ENCODE peak calls at places on chromosomes 2 and 18, in six cellular contexts. U is suprapubic skin, L is astrocyte of the spinal cord, M is NB4, B is fibroblast of lung, P is tibial artery. Y is an unnamed sample.
A peak's percentile ranks its signal among the peaks of the same experiment; 100 is the strongest.

GRCh38 chr2:48479923-48480322 is 50.0 kb upstream of the STON1 start:
- DNase-seq in U (no peak), L (no peak), M (no peak), B (peak; percentile 34), P (no peak), Y (no peak)

GRCh38 chr2:195923889-195924288 is 144.7 kb downstream of the DNAH7 start:
- DNase-seq in U (no peak), L (no peak), M (no peak), B (no peak), P (no peak), Y (no peak)

GRCh38 chr2:15357922-15358321 is 203.2 kb downstream of the NBAS start:
- DNase-seq in U (no peak), L (no peak), M (no peak), B (no peak), P (no peak), Y (no peak)

GRCh38 chr2:208142255-208142924 is 3.6 kb downstream of the CRYGB start:
- DNase-seq in U (no peak), L (peak; percentile 14), M (no peak), B (peak; percentile 8), P (no peak), Y (no peak)

GRCh38 chr2:158184001-158184400 is 82.3 kb downstream of the UPP2 start:
- DNase-seq in U (no peak), L (no peak), M (no peak), B (no peak), P (no peak), Y (no peak)

GRCh38 chr2:49616800-49617199 is 462.5 kb upstream of the FSHR start:
- DNase-seq in U (no peak), L (peak; percentile 3), M (peak; percentile 55), B (no peak), P (no peak), Y (no peak)

GRCh38 chr2:174902491-174903242 is 102.5 kb downstream of the CHN1 start:
- DNase-seq in U (no peak), L (no peak), M (no peak), B (peak; percentile 35), P (no peak), Y (no peak)

GRCh38 chr2:28225472-28225915 is 167.2 kb upstream of the FOSL2 start:
- DNase-seq in U (no peak), L (no peak), M (no peak), B (no peak), P (no peak), Y (no peak)

GRCh38 chr2:74915743-74916142 is 42.7 kb upstream of the POLE4 start:
- DNase-seq in U (no peak), L (peak; percentile 60), M (peak; percentile 89), B (no peak), P (no peak), Y (no peak)

GRCh38 chr2:179612108-179612507 is 249.3 kb downstream of the ZNF385B start:
- DNase-seq in U (no peak), L (peak; percentile 55), M (no peak), B (peak; percentile 51), P (no peak), Y (no peak)

GRCh38 chr2:134127496-134127895 is 126.4 kb upstream of the MGAT5 start:
- DNase-seq in U (no peak), L (no peak), M (no peak), B (no peak), P (no peak), Y (no peak)
- H3K4me3 ChIP-seq in U (no peak overlapping the region), L (no peak overlapping the region), M (no peak overlapping the region), B (no peak overlapping the region), P (no peak overlapping the region), Y (no peak overlapping the region)

GRCh38 chr2:157172866-157173578 is 84.5 kb upstream of the GALNT5 start:
- DNase-seq in U (no peak), L (peak; percentile 46), M (no peak), B (peak; percentile 76), P (no peak), Y (no peak)
- H3K4me3 ChIP-seq in U (no peak overlapping the region), L (no peak overlapping the region), M (no peak overlapping the region), B (no peak overlapping the region), P (no peak overlapping the region), Y (no peak overlapping the region)

GRCh38 chr18:9802175-9802747 is 83.5 kb upstream of the TXNDC2 start:
- DNase-seq in U (no peak), L (no peak), M (no peak), B (no peak), P (no peak), Y (no peak)

GRCh38 chr18:9803698-9804516 is 81.9 kb upstream of the TXNDC2 start:
- DNase-seq in U (no peak), L (no peak), M (no peak), B (no peak), P (peak; percentile 41), Y (no peak)

GRCh38 chr18:9802774-9803697 is 82.7 kb upstream of the TXNDC2 start:
- DNase-seq in U (no peak), L (no peak), M (no peak), B (peak; percentile 48), P (no peak), Y (no peak)

GRCh38 chr18:9806905-9807304 is 78.9 kb upstream of the TXNDC2 start:
- DNase-seq in U (no peak), L (no peak), M (no peak), B (no peak), P (no peak), Y (no peak)

DNA sequence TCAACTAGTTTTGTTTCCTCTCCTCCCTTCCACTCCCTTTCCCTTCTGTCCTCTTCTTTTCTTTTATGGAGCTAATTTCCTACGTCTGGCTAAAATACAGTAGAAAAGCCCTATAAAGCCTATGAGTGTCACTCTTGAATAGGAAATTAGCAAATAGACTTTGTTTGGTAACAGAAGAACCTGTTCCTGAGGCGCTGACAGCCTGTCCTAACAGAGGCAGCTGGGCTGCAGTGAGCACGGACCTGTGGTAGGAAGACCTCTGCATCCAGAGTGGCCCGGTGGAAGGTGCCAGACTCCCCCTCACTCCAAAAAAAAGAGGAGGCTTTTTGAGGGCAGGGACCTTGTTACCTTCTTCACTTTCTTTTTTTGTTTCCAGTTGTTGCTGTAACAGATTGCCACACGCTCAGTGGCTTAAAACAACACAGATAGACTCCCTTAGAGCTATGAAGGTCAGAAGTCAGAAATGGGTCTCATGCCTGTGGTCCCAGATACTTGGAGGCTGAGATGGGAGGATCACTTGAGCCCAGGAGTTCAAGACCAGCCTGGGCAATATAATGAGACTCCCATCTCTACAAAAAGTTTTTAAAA is 81.2 kb upstream of the TXNDC2 start:
- DNase-seq in U (no peak), L (no peak), M (peak; percentile 14), B (peak; percentile 24), P (no peak), Y (no peak)
- H3K4me3 ChIP-seq in U (no peak overlapping the region), L (no peak overlapping the region), M (no peak overlapping the region), B (no peak overlapping the region), P (no peak overlapping the region), Y (no peak overlapping the region)

DNA sequence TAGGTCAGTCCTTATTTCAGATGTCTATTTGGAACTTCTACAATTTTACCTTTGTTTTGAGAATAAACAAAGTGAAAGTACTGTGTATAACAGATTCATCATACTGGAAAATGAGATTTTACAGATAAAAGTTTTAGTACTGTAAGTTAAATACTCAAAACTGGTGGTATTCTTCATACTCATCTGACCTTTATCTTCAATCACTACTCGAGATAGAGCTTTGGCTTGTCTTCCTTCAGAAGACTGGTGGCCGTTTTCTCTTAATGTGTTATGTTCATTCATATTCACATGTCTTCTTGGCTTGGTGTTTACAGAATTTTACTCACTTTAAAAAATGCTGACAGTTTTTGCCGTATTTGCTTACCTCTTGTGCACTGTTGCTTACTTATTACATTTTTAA is 2.1 kb downstream of the SPOPL start:
- DNase-seq in U (no peak), L (no peak), M (no peak), B (no peak), P (no peak), Y (no peak)
- H3K4me3 ChIP-seq in U (peak overlapping the region; percentile 99), L (no peak overlapping the region), M (peak overlapping the region; percentile 87), B (peak overlapping the region; percentile 75), P (peak overlapping the region; percentile 98), Y (peak overlapping the region; percentile 57)

GRCh38 chr2:12606472-12607000 is 110.2 kb upstream of the TRIB2 start:
- DNase-seq in U (no peak), L (peak; percentile 73), M (peak; percentile 25), B (peak; percentile 52), P (no peak), Y (no peak)
- H3K4me3 ChIP-seq in U (no peak overlapping the region), L (no peak overlapping the region), M (no peak overlapping the region), B (no peak overlapping the region), P (no peak overlapping the region), Y (no peak overlapping the region)

GRCh38 chr2:66070717-66071602 is 364.0 kb upstream of the MEIS1 start:
- DNase-seq in U (no peak), L (no peak), M (no peak), B (peak; percentile 34), P (no peak), Y (no peak)
- H3K4me3 ChIP-seq in U (no peak overlapping the region), L (no peak overlapping the region), M (no peak overlapping the region), B (peak overlapping the region; percentile 33), P (no peak overlapping the region), Y (no peak overlapping the region)

GRCh38 chr2:191246820-191247380 is 1.7 kb downstream of the MYO1B start:
- DNase-seq in U (no peak), L (peak; percentile 40), M (no peak), B (peak; percentile 47), P (no peak), Y (no peak)
- H3K4me3 ChIP-seq in U (peak overlapping the region; percentile 96), L (peak overlapping the region; percentile 78), M (peak overlapping the region; percentile 77), B (peak overlapping the region; percentile 80), P (peak overlapping the region; percentile 87), Y (peak overlapping the region; percentile 87)

Y was measured in RWPE2.